ENCODE peak calls at places on chromosome 11, in ten cellular contexts. T is HFFc6; Z is astrocyte of the spinal cord; W is B cell; H is MM.1S; R is lower lobe of right lung; S is HCT116; Q is WTC11; A is CD4-positive, alpha-beta T cell; J is neural progenitor cell. O is an unnamed sample.
A peak's percentile ranks its signal among the peaks of the same experiment; 100 is the strongest.

GRCh38 chr11:61488651-61489291 is 19.8 kb upstream of the LRRC10B start:
- DNase-seq in H (no peak), R (no peak), Q (peak; percentile 76), J (peak; percentile 70), W (no peak), A (no peak), Z (no peak), T (no peak), S (no peak), O (no peak)

GRCh38 chr11:44960200-44960845 is 9.6 kb upstream of the TP53I11 start:
- DNase-seq in H (no peak), S (no peak), J (no peak), W (no peak), Q (no peak), R (no peak), Z (no peak), T (no peak), A (no peak), O (no peak)

GRCh38 chr11:110761131-110761530 is 48.9 kb upstream of the ARHGAP20 start:
- DNase-seq in R (no peak), H (no peak), W (no peak), Q (no peak), T (no peak), J (no peak), S (no peak), Z (no peak), A (no peak), O (no peak)

GRCh38 chr11:120929664-120930154 is 94.2 kb upstream of the TBCEL start:
- DNase-seq in Z (peak; percentile 8), J (peak; percentile 90), H (peak; percentile 53), R (peak; percentile 55), A (no peak), S (peak; percentile 61), T (peak; percentile 4), W (peak; percentile 39), Q (peak; percentile 84), O (peak; percentile 65)

GRCh38 chr11:123186291-123186690 is 8.8 kb downstream of the CLMP start:
- DNase-seq in Q (no peak), Z (no peak), T (no peak), J (no peak), R (no peak), W (no peak), A (no peak), H (no peak), S (no peak), O (no peak)

GRCh38 chr11:120545813-120546212 is 34.3 kb downstream of the GRIK4 start:
- DNase-seq in Q (no peak), J (no peak), W (peak; percentile 47), A (no peak), R (no peak), S (no peak), T (no peak), Z (no peak), H (no peak), O (no peak)

GRCh38 chr11:121670792-121671275 is 218.1 kb upstream of the SORL1-AS1 start:
- DNase-seq in Z (peak; percentile 39), A (no peak), Q (no peak), R (no peak), H (no peak), S (no peak), T (no peak), J (no peak), W (no peak), O (no peak)

GRCh38 chr11:69339916-69340565 is 46.1 kb downstream of the MYEOV start:
- DNase-seq in W (no peak), Q (no peak), R (no peak), A (no peak), T (no peak), Z (no peak), H (no peak), J (no peak), S (no peak), O (peak; percentile 9)

GRCh38 chr11:125344846-125345705 is 151.0 kb downstream of the FEZ1 start:
- DNase-seq in W (no peak), R (peak; percentile 13), H (no peak), S (no peak), Q (no peak), T (no peak), J (no peak), A (no peak), Z (no peak), O (no peak)

GRCh38 chr11:112016088-112016764 is 9.0 kb upstream of the DLAT start:
- DNase-seq in Q (no peak), T (no peak), H (peak; percentile 29), A (no peak), R (no peak), W (no peak), J (no peak), Z (peak; percentile 42), S (no peak), O (no peak)

GRCh38 chr11:75668508-75669297 is at the start of gene MAP6:
- DNase-seq in H (peak; percentile 12), Q (peak; percentile 64), R (no peak), S (no peak), A (no peak), W (peak; percentile 65), J (peak; percentile 85), T (no peak), Z (peak; percentile 10), O (no peak)

GRCh38 chr11:63534895-63535461 is 1.6 kb upstream of the PLAAT4 start:
- DNase-seq in H (peak; percentile 80), S (no peak), W (no peak), T (no peak), R (no peak), A (no peak), Z (no peak), J (no peak), Q (no peak), O (peak; percentile 46)

GRCh38 chr11:97414801-97415200 is 1025.0 kb downstream of the JRKL start:
- DNase-seq in H (no peak), Q (no peak), J (no peak), W (no peak), Z (no peak), A (no peak), S (no peak), T (no peak), R (no peak), O (no peak)

GRCh38 chr11:73227571-73228211 is 9.6 kb downstream of the P2RY2 start:
- DNase-seq in H (no peak), S (peak; percentile 42), A (no peak), Z (no peak), Q (peak; percentile 85), J (no peak), T (no peak), W (no peak), R (peak; percentile 84), O (no peak)

GRCh38 chr11:112339566-112339965 is 78.9 kb upstream of the PLET1 start:
- DNase-seq in S (no peak), H (no peak), A (no peak), Z (no peak), Q (no peak), W (no peak), R (no peak), J (no peak), T (no peak), O (no peak)

GRCh38 chr11:45538939-45539338 is 126.5 kb downstream of the CHST1 start:
- DNase-seq in A (no peak), H (no peak), Z (no peak), T (no peak), R (no peak), S (no peak), Q (no peak), W (no peak), J (no peak), O (no peak)

GRCh38 chr11:68669301-68670090 is 14.8 kb upstream of the GAL start:
- DNase-seq in J (no peak), H (peak; percentile 18), T (no peak), S (no peak), Z (no peak), Q (no peak), W (no peak), A (no peak), R (peak; percentile 17), O (no peak)

GRCh38 chr11:34051349-34052035 is at the start of gene CAPRIN1:
- DNase-seq in Z (peak; percentile 88), A (peak; percentile 80), T (peak; percentile 82), R (peak; percentile 93), Q (peak; percentile 84), J (peak; percentile 95), H (peak; percentile 93), W (peak; percentile 94), S (peak; percentile 84), O (peak; percentile 84)
- TF ChIP-seq CTCF in Z (no peak), A (no peak), T (no peak), R (no peak), Q (no peak), J (no peak), H (no peak), W (no peak), S (no peak), O (no peak)

DNA sequence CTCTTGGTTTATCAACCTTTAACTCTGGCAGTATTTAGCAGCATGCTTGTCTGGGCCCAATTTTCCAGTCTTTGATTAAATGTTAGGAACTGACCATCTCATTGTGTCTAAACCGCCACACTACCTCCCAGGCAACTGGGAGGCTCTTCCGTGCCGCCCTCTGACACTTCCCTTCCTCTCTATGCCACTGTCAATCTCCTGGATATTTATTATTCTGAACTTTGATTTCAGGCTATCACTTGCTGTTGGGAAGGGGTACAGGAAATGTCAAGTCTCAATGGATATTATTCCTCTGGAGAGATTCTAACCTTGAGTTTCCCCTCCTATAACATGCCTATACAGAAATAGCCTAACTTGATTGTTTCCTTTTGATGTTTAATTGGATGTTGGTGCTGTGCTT is 222.9 kb upstream of the NARS2 start:
- DNase-seq in T (no peak), R (no peak), H (no peak), J (no peak), W (no peak), Z (no peak), Q (no peak), A (no peak), S (no peak), O (no peak)
- TF ChIP-seq CTCF in T (no peak), R (no peak), H (no peak), J (no peak), W (no peak), Z (no peak), Q (no peak), A (no peak), S (no peak), O (no peak)

GRCh38 chr11:66964495-66964894 is 6.3 kb upstream of the PC start:
- DNase-seq in Z (no peak), H (no peak), Q (no peak), J (no peak), S (no peak), W (no peak), T (no peak), R (no peak), A (no peak), O (no peak)
- TF ChIP-seq CTCF in Z (no peak), H (no peak), Q (no peak), J (no peak), S (no peak), W (no peak), T (no peak), R (no peak), A (no peak), O (no peak)

DNA sequence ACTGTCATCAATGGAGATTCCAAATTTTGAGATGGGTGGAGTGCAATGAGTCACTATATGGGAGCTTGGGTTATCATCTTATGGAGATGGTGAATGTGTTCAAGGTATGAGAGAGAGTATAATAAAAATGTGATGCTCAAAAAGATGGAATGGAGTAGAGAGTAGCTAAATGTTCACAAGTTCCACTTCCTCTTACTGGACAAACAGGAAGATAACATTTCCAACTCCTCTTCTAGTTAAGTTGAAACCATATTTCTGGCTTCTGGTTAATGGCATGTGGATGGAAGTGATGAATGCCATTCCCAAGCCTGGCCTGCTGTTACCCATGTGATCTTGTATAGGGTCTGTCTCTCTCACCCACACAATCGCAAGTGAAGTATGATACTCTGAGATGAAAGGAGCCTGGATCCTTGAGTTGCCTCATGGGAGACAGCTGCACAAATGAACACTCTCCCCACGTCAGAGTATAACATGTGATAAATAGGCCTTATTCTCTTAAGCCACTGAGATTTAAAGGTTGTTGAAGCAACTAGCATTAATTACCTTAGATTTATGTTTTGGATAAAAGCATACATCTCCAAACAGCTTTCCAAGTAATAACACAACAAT is 111.0 kb downstream of the RAB38 start:
- DNase-seq in Z (no peak), J (no peak), A (no peak), W (no peak), R (no peak), T (no peak), H (no peak), Q (no peak), S (no peak), O (no peak)
- TF ChIP-seq CTCF in Z (no peak), J (no peak), A (no peak), W (no peak), R (no peak), T (no peak), H (no peak), Q (no peak), S (no peak), O (no peak)

O was measured in natural killer cell.